ENCODE peak calls at places on chromosome 15, in ten cellular contexts. One of them, this sample, is unnamed.

GRCh38 chr15:101723161-101723873 is 956 bp downstream of the TARS3 start:
- DNase-seq in kidney tubule cell: peak
- DNase-seq in stimulated activated CD4-positive, alpha-beta T cell treated with anti-CD3 and anti-CD28 coated beads, Interleukin-4, amount 100 ng/mL, for 1 hour: no peak
- DNase-seq in stomach: no peak
- DNase-seq in fibroblast of the aortic adventitia: peak
- DNase-seq in Calu3: no peak
- DNase-seq in NCI-H226: no peak
- DNase-seq in NCI-H1694: no peak
- DNase-seq in Ammon's horn: no peak
- DNase-seq in lower lobe of right lung: no peak
- DNase-seq in this sample: peak

GRCh38 chr15:31486906-31487695 is 160.5 kb downstream of the KLF13 start:
- DNase-seq in kidney tubule cell: no peak
- DNase-seq in stimulated activated CD4-positive, alpha-beta T cell treated with anti-CD3 and anti-CD28 coated beads, Interleukin-4, amount 100 ng/mL, for 1 hour: no peak
- DNase-seq in stomach: peak
- DNase-seq in fibroblast of the aortic adventitia: no peak
- DNase-seq in Calu3: no peak
- DNase-seq in NCI-H226: no peak
- DNase-seq in NCI-H1694: no peak
- DNase-seq in Ammon's horn: no peak
- DNase-seq in lower lobe of right lung: no peak
- DNase-seq in this sample: no peak

GRCh38 chr15:77580991-77581682 is 51.6 kb downstream of the LINGO1 start:
- DNase-seq in kidney tubule cell: no peak
- DNase-seq in stimulated activated CD4-positive, alpha-beta T cell treated with anti-CD3 and anti-CD28 coated beads, Interleukin-4, amount 100 ng/mL, for 1 hour: no peak
- DNase-seq in stomach: peak
- DNase-seq in fibroblast of the aortic adventitia: no peak
- DNase-seq in Calu3: no peak
- DNase-seq in NCI-H226: no peak
- DNase-seq in NCI-H1694: peak
- DNase-seq in Ammon's horn: peak
- DNase-seq in lower lobe of right lung: no peak
- DNase-seq in this sample: peak

GRCh38 chr15:35078221-35078915 is 6.7 kb downstream of the NANOGP8 start:
- DNase-seq in kidney tubule cell: peak
- DNase-seq in stimulated activated CD4-positive, alpha-beta T cell treated with anti-CD3 and anti-CD28 coated beads, Interleukin-4, amount 100 ng/mL, for 1 hour: peak
- DNase-seq in stomach: peak
- DNase-seq in fibroblast of the aortic adventitia: peak
- DNase-seq in Calu3: peak
- DNase-seq in NCI-H226: no peak
- DNase-seq in NCI-H1694: no peak
- DNase-seq in Ammon's horn: peak
- DNase-seq in lower lobe of right lung: no peak
- DNase-seq in this sample: no peak

GRCh38 chr15:78565951-78566774 is 843 bp downstream of the CHRNA5 start:
- DNase-seq in kidney tubule cell: peak
- DNase-seq in stimulated activated CD4-positive, alpha-beta T cell treated with anti-CD3 and anti-CD28 coated beads, Interleukin-4, amount 100 ng/mL, for 1 hour: no peak
- DNase-seq in stomach: no peak
- DNase-seq in fibroblast of the aortic adventitia: peak
- DNase-seq in Calu3: peak
- DNase-seq in NCI-H226: peak
- DNase-seq in NCI-H1694: no peak
- DNase-seq in Ammon's horn: no peak
- DNase-seq in lower lobe of right lung: no peak
- DNase-seq in this sample: no peak

GRCh38 chr15:92839696-92840095 is 60.4 kb upstream of the CHD2 start:
- DNase-seq in kidney tubule cell: no peak
- DNase-seq in stimulated activated CD4-positive, alpha-beta T cell treated with anti-CD3 and anti-CD28 coated beads, Interleukin-4, amount 100 ng/mL, for 1 hour: no peak
- DNase-seq in stomach: no peak
- DNase-seq in fibroblast of the aortic adventitia: no peak
- DNase-seq in Calu3: no peak
- DNase-seq in NCI-H226: no peak
- DNase-seq in NCI-H1694: peak
- DNase-seq in Ammon's horn: no peak
- DNase-seq in lower lobe of right lung: no peak
- DNase-seq in this sample: no peak

GRCh38 chr15:94335616-94336015 is 104.3 kb downstream of the MCTP2 start:
- DNase-seq in kidney tubule cell: no peak
- DNase-seq in stimulated activated CD4-positive, alpha-beta T cell treated with anti-CD3 and anti-CD28 coated beads, Interleukin-4, amount 100 ng/mL, for 1 hour: no peak
- DNase-seq in stomach: no peak
- DNase-seq in fibroblast of the aortic adventitia: no peak
- DNase-seq in Calu3: no peak
- DNase-seq in NCI-H226: no peak
- DNase-seq in NCI-H1694: no peak
- DNase-seq in Ammon's horn: no peak
- DNase-seq in lower lobe of right lung: no peak
- DNase-seq in this sample: no peak

GRCh38 chr15:32838820-32839219 is 121.0 kb downstream of the GREM1 start:
- DNase-seq in kidney tubule cell: peak
- DNase-seq in stimulated activated CD4-positive, alpha-beta T cell treated with anti-CD3 and anti-CD28 coated beads, Interleukin-4, amount 100 ng/mL, for 1 hour: no peak
- DNase-seq in stomach: no peak
- DNase-seq in fibroblast of the aortic adventitia: peak
- DNase-seq in Calu3: no peak
- DNase-seq in NCI-H226: no peak
- DNase-seq in NCI-H1694: no peak
- DNase-seq in Ammon's horn: peak
- DNase-seq in lower lobe of right lung: no peak
- DNase-seq in this sample: peak

GRCh38 chr15:51736069-51736468 is 1.4 kb downstream of the LYSMD2 start:
- DNase-seq in kidney tubule cell: no peak
- DNase-seq in stimulated activated CD4-positive, alpha-beta T cell treated with anti-CD3 and anti-CD28 coated beads, Interleukin-4, amount 100 ng/mL, for 1 hour: no peak
- DNase-seq in stomach: no peak
- DNase-seq in fibroblast of the aortic adventitia: no peak
- DNase-seq in Calu3: no peak
- DNase-seq in NCI-H226: peak
- DNase-seq in NCI-H1694: no peak
- DNase-seq in Ammon's horn: no peak
- DNase-seq in lower lobe of right lung: no peak
- DNase-seq in this sample: no peak

GRCh38 chr15:52326758-52327157 is 31.2 kb upstream of the MYO5C start:
- DNase-seq in kidney tubule cell: peak
- DNase-seq in stimulated activated CD4-positive, alpha-beta T cell treated with anti-CD3 and anti-CD28 coated beads, Interleukin-4, amount 100 ng/mL, for 1 hour: no peak
- DNase-seq in stomach: no peak
- DNase-seq in fibroblast of the aortic adventitia: peak
- DNase-seq in Calu3: no peak
- DNase-seq in NCI-H226: peak
- DNase-seq in NCI-H1694: no peak
- DNase-seq in Ammon's horn: peak
- DNase-seq in lower lobe of right lung: no peak
- DNase-seq in this sample: no peak